ENCODE peak calls at places on chromosomes 11 and 22, in eight cellular contexts. W is pulmonary artery endothelial cell; P is EL; U is stimulated activated CD4-positive, alpha-beta T cell treated with anti-CD3 and anti-CD28 coated beads, Interleukin-12 subunit alpha, Interleukin-12 subunit beta, amount 100 ng/mL, for 4 hours; A is Right ventricle myocardium superior; X is substantia nigra; D is posterior cingulate gyrus; Y is HS-5. J is an unnamed sample.

GRCh38 chr22:50340157-50340879 is 2.8 kb upstream of the PPP6R2 start:
- DNase-seq in W (no peak), P (peak; percentile 20), U (no peak), A (no peak), X (no peak), D (no peak), Y (no peak), J (no peak)

GRCh38 chr11:68503792-68504191 is 43.2 kb downstream of the PPP6R3 start:
- DNase-seq in W (no peak), P (no peak), U (no peak), A (no peak), X (no peak), D (no peak), Y (no peak), J (no peak)

GRCh38 chr11:122046438-122046837 is 69.6 kb downstream of the BLID start:
- DNase-seq in W (no peak), P (no peak), U (no peak), A (peak; percentile 38), X (no peak), D (no peak), Y (no peak), J (no peak)

GRCh38 chr11:77090046-77090372 is 12.6 kb upstream of the OMP start:
- DNase-seq in W (no peak), P (no peak), U (no peak), A (no peak), X (no peak), D (no peak), Y (no peak), J (no peak)

GRCh38 chr22:40855104-40855959 is 1.1 kb downstream of the ST13 start:
- DNase-seq in W (no peak), P (peak; percentile 34), U (no peak), A (no peak), X (no peak), D (no peak), Y (no peak), J (no peak)

GRCh38 chr11:134578807-134579708 is 167.0 kb upstream of the B3GAT1 start:
- DNase-seq in W (no peak), P (no peak), U (no peak), A (no peak), X (no peak), D (no peak), Y (no peak), J (no peak)

GRCh38 chr11:58024601-58025091 is 965 bp downstream of the OR9Q1 start:
- DNase-seq in W (peak; percentile 71), P (peak; percentile 53), U (no peak), A (peak; percentile 89), X (no peak), D (no peak), Y (no peak), J (no peak)

GRCh38 chr11:70212227-70212811 is 9.2 kb downstream of the FADD start:
- DNase-seq in W (no peak), P (no peak), U (no peak), A (no peak), X (no peak), D (no peak), Y (no peak), J (no peak)

GRCh38 chr11:45931739-45932138 is 9.3 kb downstream of the LARGE2 start:
- DNase-seq in W (no peak), P (no peak), U (no peak), A (no peak), X (no peak), D (no peak), Y (no peak), J (no peak)

J was measured in GM12891.